ENCODE peak calls at places on chromosome 2, in four cellular contexts. J is BJ, Z is left lung, H is fibroblast of lung. Y is an unnamed sample. For H3K27me3, the result is how much of the 10 kb centered on the place peaks cover.

GRCh38 chr2:20108655-20109396 is 57.4 kb upstream of the LAPTM4A start:
- DNase-seq in J (no peak), Z (no peak), H (peak), Y (peak)

GRCh38 chr2:39546937-39547336 is 109.9 kb upstream of the MAP4K3 start:
- DNase-seq in J (no peak), Z (no peak), H (peak), Y (peak)

GRCh38 chr2:173165443-173166234 is 90.0 kb downstream of the MAP3K20 start:
- DNase-seq in J (no peak), Z (no peak), H (no peak), Y (no peak)

GRCh38 chr2:36554531-36554930 is 43.4 kb downstream of the FEZ2 start:
- DNase-seq in J (no peak), Z (no peak), H (no peak), Y (no peak)

GRCh38 chr2:118321436-118322100 is 233.3 kb downstream of the INSIG2 start:
- DNase-seq in J (no peak), Z (no peak), H (no peak), Y (no peak)

GRCh38 chr2:16368328-16368727 is 297.3 kb downstream of the CYRIA start:
- DNase-seq in J (no peak), Z (no peak), H (no peak), Y (no peak)

GRCh38 chr2:232385660-232386489 is 7.3 kb downstream of the ALPP start:
- DNase-seq in J (peak), Z (no peak), H (peak), Y (no peak)

GRCh38 chr2:200652158-200652557 is 66.3 kb downstream of the AOX1 start:
- DNase-seq in J (no peak), Z (no peak), H (no peak), Y (no peak)

GRCh38 chr2:201642086-201642578 is 1.2 kb downstream of the TMEM237 start:
- DNase-seq in J (no peak), Z (no peak), H (no peak), Y (no peak)

GRCh38 chr2:192196451-192197194 is 1.9 kb upstream of the TMEFF2 start:
- DNase-seq in J (no peak), Z (no peak), H (peak), Y (peak)
- H3K4me3 ChIP-seq in J (no peak), Z (no peak), H (peak), Y (no peak)

GRCh38 chr2:236855866-236856855 is 229.5 kb upstream of the COPS8 start:
- DNase-seq in J (no peak), Z (no peak), H (no peak), Y (no peak)

GRCh38 chr2:236857781-236858180 is 227.9 kb upstream of the COPS8 start:
- DNase-seq in J (no peak), Z (no peak), H (no peak), Y (no peak)

GRCh38 chr2:236856856-236857616 is 228.7 kb upstream of the COPS8 start:
- DNase-seq in J (no peak), Z (no peak), H (no peak), Y (no peak)

GRCh38 chr2:236859896-236860295 is 225.8 kb upstream of the COPS8 start:
- DNase-seq in J (no peak), Z (no peak), H (no peak), Y (no peak)

DNA sequence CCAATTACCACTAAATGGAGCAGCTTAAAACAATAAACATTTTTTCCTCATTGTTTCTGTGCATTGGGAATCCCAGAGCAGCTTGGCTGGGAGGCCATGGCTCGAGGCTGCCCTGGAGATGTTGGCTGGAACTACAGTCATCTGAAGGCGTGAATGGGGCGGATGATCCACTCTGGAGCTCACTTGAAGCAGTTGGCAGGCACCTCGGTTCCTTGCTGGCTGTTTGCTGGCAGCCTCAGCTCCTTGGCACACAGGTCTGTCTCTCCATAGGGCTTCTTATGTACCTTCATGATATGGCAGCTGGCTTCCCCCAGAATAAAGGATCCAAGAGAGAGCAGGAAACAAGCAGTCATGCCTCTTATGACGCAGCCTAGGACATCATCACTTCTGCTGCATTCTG is 227.0 kb upstream of the COPS8 start:
- DNase-seq in J (no peak), Z (no peak), H (no peak), Y (no peak)
- H3K27me3 ChIP-seq in J (under half), Z (under half), H (under half), Y (under half)

GRCh38 chr2:31688282-31688681 is 107.5 kb upstream of the SRD5A2 start:
- DNase-seq in J (no peak), Z (no peak), H (peak), Y (no peak)
- TF ChIP-seq CTCF in J (peak), Z (peak), H (peak), Y (peak)

GRCh38 chr2:74375838-74376237 is 4.3 kb downstream of the DCTN1 start:
- DNase-seq in J (no peak), Z (no peak), H (no peak), Y (no peak)

GRCh38 chr2:74374509-74375205 is 5.5 kb downstream of the DCTN1 start:
- DNase-seq in J (no peak), Z (peak), H (peak), Y (peak)

GRCh38 chr2:74379851-74380789 is at the start of gene DCTN1:
- DNase-seq in J (no peak), Z (peak), H (peak), Y (peak)

GRCh38 chr2:74381751-74382150 is 1.6 kb upstream of the DCTN1 start:
- DNase-seq in J (no peak), Z (no peak), H (no peak), Y (no peak)

DNA sequence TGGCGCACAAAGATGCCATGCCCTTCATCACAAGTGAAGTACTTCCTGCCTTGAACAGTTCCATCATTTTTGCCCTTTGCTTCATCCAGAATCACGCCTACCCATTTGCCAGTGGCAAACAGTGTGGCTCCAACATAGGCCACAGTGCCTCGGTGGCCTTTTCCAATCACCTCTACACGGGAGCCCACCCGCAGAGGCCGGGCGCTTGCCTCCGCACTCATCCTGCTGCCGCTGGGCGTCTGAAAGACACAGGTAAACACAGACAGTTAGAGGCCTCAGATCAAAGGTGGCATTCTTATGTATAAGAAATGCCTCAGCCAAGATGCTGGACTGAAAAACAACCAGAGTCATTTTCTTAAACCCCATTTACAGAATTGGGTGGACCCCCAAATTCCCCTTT is 2.1 kb downstream of the DCTN1 start:
- DNase-seq in J (no peak), Z (no peak), H (no peak), Y (no peak)
- H3K4me3 ChIP-seq in J (no peak), Z (no peak), H (no peak), Y (no peak)

GRCh38 chr2:181104512-181105121 is 124.2 kb downstream of the UBE2E3 start:
- DNase-seq in J (no peak), Z (no peak), H (peak), Y (peak)

GRCh38 chr2:181105562-181105961 is 125.2 kb downstream of the UBE2E3 start:
- DNase-seq in J (no peak), Z (no peak), H (no peak), Y (peak)

GRCh38 chr2:181103659-181104058 is 123.3 kb downstream of the UBE2E3 start:
- DNase-seq in J (no peak), Z (no peak), H (no peak), Y (no peak)

GRCh38 chr2:181106229-181106628 is 125.8 kb downstream of the UBE2E3 start:
- DNase-seq in J (no peak), Z (no peak), H (peak), Y (no peak)

GRCh38 chr2:181106789-181107418 is 126.5 kb downstream of the UBE2E3 start:
- DNase-seq in J (peak), Z (no peak), H (peak), Y (peak)
- H3K27me3 ChIP-seq in J (under half), Z (under half), H (under half), Y (under half)

DNA sequence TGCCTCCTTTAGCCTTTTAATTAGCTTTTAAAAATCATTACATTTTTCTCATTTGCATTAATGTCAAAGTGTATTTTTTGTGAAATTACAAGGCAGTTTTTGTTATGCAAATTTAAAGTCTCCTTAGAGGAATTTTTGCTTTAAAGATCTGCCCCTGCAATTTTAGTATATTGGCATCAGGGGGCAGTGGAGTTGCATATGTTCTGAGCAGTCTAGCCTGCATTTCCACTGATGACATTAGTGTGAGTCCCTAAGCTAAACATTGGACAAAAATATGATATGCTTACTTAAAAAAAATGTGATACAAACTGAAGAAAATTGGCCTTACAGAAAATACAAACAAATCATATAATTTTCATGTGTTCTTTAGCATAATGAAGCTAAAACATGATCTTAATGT is 426.5 kb downstream of the SLC4A3 start:
- DNase-seq in J (no peak), Z (no peak), H (peak), Y (no peak)
- TF ChIP-seq CTCF in J (peak), Z (no peak), H (peak), Y (no peak)

GRCh38 chr2:191748528-191749180 is 70.7 kb downstream of the NABP1 start:
- DNase-seq in J (no peak), Z (no peak), H (peak), Y (no peak)
- H3K4me3 ChIP-seq in J (no peak), Z (no peak), H (no peak), Y (no peak)

DNA sequence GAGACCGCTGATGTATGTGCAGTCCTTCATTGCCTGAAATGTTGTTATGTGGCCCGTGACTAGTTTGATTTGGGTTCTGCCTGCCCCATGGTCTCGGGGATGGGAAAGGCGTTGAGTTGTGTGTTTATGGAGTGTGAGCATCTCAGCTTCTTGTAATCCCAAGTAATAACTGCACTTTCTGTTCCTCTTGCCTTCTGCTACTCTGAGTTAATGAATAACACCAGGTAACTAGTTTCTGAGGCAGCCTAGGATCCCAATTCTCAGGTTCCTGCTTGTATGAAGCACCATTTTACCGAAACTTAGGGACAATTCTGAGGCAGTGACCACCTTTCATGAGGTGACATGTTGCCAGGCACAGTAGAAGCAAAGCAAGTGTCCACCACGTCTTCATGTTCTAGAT is 170.0 kb downstream of the ALK start:
- DNase-seq in J (no peak), Z (no peak), H (no peak), Y (no peak)
- H3K27me3 ChIP-seq in J (under half), Z (under half), H (under half), Y (under half)

Y was measured in bronchial epithelial cell.